ENCODE peak calls at places on chromosomes 3 and 15, in four cellular contexts. O, Z, B and T are unnamed samples.
A peak's percentile ranks its signal among the peaks of the same experiment; 100 is the strongest.

GRCh38 chr15:90046846-90047481 is 45.8 kb downstream of the ZNF710 start:
- DNase-seq in O (no peak), B (no peak), Z (no peak), T (no peak)

GRCh38 chr15:65862682-65863081 is 6.6 kb upstream of the RAB11A start:
- DNase-seq in B (peak; percentile 62), O (no peak), Z (peak; percentile 18), T (peak; percentile 14)

GRCh38 chr3:64509216-64509615 is 178.6 kb downstream of the ADAMTS9 start:
- DNase-seq in B (no peak), O (no peak), Z (no peak), T (no peak)

GRCh38 chr3:15630646-15631350 is 29.3 kb downstream of the BTD start:
- DNase-seq in Z (no peak), B (peak; percentile 57), O (no peak), T (no peak)

GRCh38 chr15:88624971-88625290 is 3.8 kb downstream of the AEN start:
- DNase-seq in Z (no peak), O (no peak), B (no peak), T (no peak)

GRCh38 chr15:68210821-68211655 is 5.9 kb upstream of the CALML4 start:
- DNase-seq in B (peak; percentile 64), O (peak; percentile 72), Z (peak; percentile 42), T (peak; percentile 33)

GRCh38 chr15:99504823-99505551 is 60.8 kb upstream of the MEF2A start:
- DNase-seq in B (no peak), Z (no peak), O (no peak), T (no peak)

GRCh38 chr3:46881819-46882376 is 4.4 kb downstream of the PTH1R start:
- DNase-seq in Z (no peak), O (peak; percentile 60), B (no peak), T (no peak)